ENCODE peak calls at places on chromosomes 11 and 22, in four cellular contexts. One of them, this sample, is unnamed.

GRCh38 chr11:18720811-18721575 is 5.0 kb downstream of the IGSF22 start:
- DNase-seq in K562: peak; percentile 52
- DNase-seq in WTC11: peak; percentile 96
- DNase-seq in HepG2: no peak
- DNase-seq in this sample: peak; percentile 85

GRCh38 chr11:12725863-12726666 is 51.8 kb downstream of the TEAD1 start:
- DNase-seq in K562: peak; percentile 63
- DNase-seq in WTC11: no peak
- DNase-seq in HepG2: no peak
- DNase-seq in this sample: no peak

GRCh38 chr11:104343578-104343977 is 179.6 kb upstream of the PDGFD start:
- DNase-seq in K562: no peak
- DNase-seq in WTC11: no peak
- DNase-seq in HepG2: no peak
- DNase-seq in this sample: no peak

GRCh38 chr22:36399473-36399780 is 11.7 kb upstream of the MYH9 start:
- DNase-seq in K562: no peak
- DNase-seq in WTC11: no peak
- DNase-seq in HepG2: no peak
- DNase-seq in this sample: no peak

GRCh38 chr22:20464096-20464614 is 26.5 kb upstream of the SCARF2 start:
- DNase-seq in K562: no peak
- DNase-seq in WTC11: no peak
- DNase-seq in HepG2: no peak
- DNase-seq in this sample: no peak

GRCh38 chr11:117837791-117838190 is 13.2 kb upstream of the FXYD2 start:
- DNase-seq in K562: no peak
- DNase-seq in WTC11: no peak
- DNase-seq in HepG2: no peak
- DNase-seq in this sample: no peak

GRCh38 chr11:9302448-9302847 is 11.9 kb downstream of the TMEM41B start:
- DNase-seq in K562: no peak
- DNase-seq in WTC11: no peak
- DNase-seq in HepG2: no peak
- DNase-seq in this sample: no peak

GRCh38 chr22:30565341-30565740 is 9.1 kb downstream of the GAL3ST1 start:
- DNase-seq in K562: no peak
- DNase-seq in WTC11: no peak
- DNase-seq in HepG2: no peak
- DNase-seq in this sample: no peak

GRCh38 chr22:20811171-20811570 is 37.3 kb downstream of the SERPIND1 start:
- DNase-seq in K562: no peak
- DNase-seq in WTC11: no peak
- DNase-seq in HepG2: no peak
- DNase-seq in this sample: no peak

GRCh38 chr11:46353706-46354105 is 6.4 kb downstream of the DGKZ start:
- DNase-seq in K562: no peak
- DNase-seq in WTC11: no peak
- DNase-seq in HepG2: no peak
- DNase-seq in this sample: no peak

GRCh38 chr11:76672431-76673163 is 2.0 kb upstream of the LRRC32 start:
- DNase-seq in K562: no peak
- DNase-seq in WTC11: no peak
- DNase-seq in HepG2: no peak
- DNase-seq in this sample: no peak

GRCh38 chr11:117978982-117979381 is 7.2 kb upstream of the IL10RA start:
- DNase-seq in K562: peak; percentile 23
- DNase-seq in WTC11: no peak
- DNase-seq in HepG2: no peak
- DNase-seq in this sample: no peak

GRCh38 chr11:119471329-119471728 is 48.4 kb upstream of the THY1 start:
- DNase-seq in K562: no peak
- DNase-seq in WTC11: no peak
- DNase-seq in HepG2: no peak
- DNase-seq in this sample: no peak

GRCh38 chr22:40434101-40434500 is 63.7 kb downstream of the SGSM3 start:
- DNase-seq in K562: no peak
- DNase-seq in WTC11: no peak
- DNase-seq in HepG2: no peak
- DNase-seq in this sample: no peak

GRCh38 chr22:31933406-31933805 is 10.9 kb upstream of the YWHAH start:
- DNase-seq in K562: no peak
- DNase-seq in WTC11: no peak
- DNase-seq in HepG2: no peak
- DNase-seq in this sample: no peak

GRCh38 chr11:121892863-121893262 is 223.2 kb downstream of the BLID start:
- DNase-seq in K562: no peak
- DNase-seq in WTC11: no peak
- DNase-seq in HepG2: no peak
- DNase-seq in this sample: no peak

GRCh38 chr11:74689666-74690065 is 41.6 kb downstream of the CHRDL2 start:
- DNase-seq in K562: no peak
- DNase-seq in WTC11: no peak
- DNase-seq in HepG2: peak; percentile 21
- DNase-seq in this sample: no peak

GRCh38 chr11:12052676-12053605 is 44.5 kb upstream of the DKK3 start:
- DNase-seq in K562: no peak
- DNase-seq in WTC11: peak; percentile 42
- DNase-seq in HepG2: no peak
- DNase-seq in this sample: no peak

GRCh38 chr11:14969922-14970323 is 2.2 kb downstream of the CALCA start:
- DNase-seq in K562: peak; percentile 38
- DNase-seq in WTC11: peak; percentile 94
- DNase-seq in HepG2: peak; percentile 28
- DNase-seq in this sample: peak; percentile 65

GRCh38 chr11:2781413-2782274 is 81.8 kb upstream of the KCNQ1OT1 start:
- DNase-seq in K562: peak; percentile 49
- DNase-seq in WTC11: peak; percentile 9
- DNase-seq in HepG2: no peak
- DNase-seq in this sample: no peak

GRCh38 chr22:47327241-47327640 is 564.8 kb downstream of the TBC1D22A start:
- DNase-seq in K562: no peak
- DNase-seq in WTC11: no peak
- DNase-seq in HepG2: no peak
- DNase-seq in this sample: no peak

GRCh38 chr11:102564110-102564509 is 33.6 kb upstream of the MMP7 start:
- DNase-seq in K562: peak; percentile 30
- DNase-seq in WTC11: no peak
- DNase-seq in HepG2: peak; percentile 27
- DNase-seq in this sample: no peak

GRCh38 chr11:66157182-66157864 is 87.3 kb downstream of the PACS1 start:
- DNase-seq in K562: peak; percentile 39
- DNase-seq in WTC11: no peak
- DNase-seq in HepG2: no peak
- DNase-seq in this sample: no peak

GRCh38 chr11:80533463-80533862 is 1092.6 kb upstream of the TENM4 start:
- DNase-seq in K562: no peak
- DNase-seq in WTC11: no peak
- DNase-seq in HepG2: no peak
- DNase-seq in this sample: no peak

GRCh38 chr11:121389651-121390050 is 62.5 kb upstream of the SORL1 start:
- DNase-seq in K562: no peak
- DNase-seq in WTC11: peak; percentile 26
- DNase-seq in HepG2: no peak
- DNase-seq in this sample: no peak

GRCh38 chr11:37264783-37265182 is 666.7 kb upstream of the RAG2 start:
- DNase-seq in K562: no peak
- DNase-seq in WTC11: no peak
- DNase-seq in HepG2: no peak
- DNase-seq in this sample: no peak

GRCh38 chr22:43237280-43237679 is 50.3 kb upstream of the TTLL12 start:
- DNase-seq in K562: no peak
- DNase-seq in WTC11: no peak
- DNase-seq in HepG2: no peak
- DNase-seq in this sample: no peak
- TF ChIP-seq ELF4 in K562: no peak
- TF ChIP-seq ELF4 in WTC11: no peak
- TF ChIP-seq ELF4 in HepG2: no peak
- TF ChIP-seq ELF4 in this sample: no peak

DNA sequence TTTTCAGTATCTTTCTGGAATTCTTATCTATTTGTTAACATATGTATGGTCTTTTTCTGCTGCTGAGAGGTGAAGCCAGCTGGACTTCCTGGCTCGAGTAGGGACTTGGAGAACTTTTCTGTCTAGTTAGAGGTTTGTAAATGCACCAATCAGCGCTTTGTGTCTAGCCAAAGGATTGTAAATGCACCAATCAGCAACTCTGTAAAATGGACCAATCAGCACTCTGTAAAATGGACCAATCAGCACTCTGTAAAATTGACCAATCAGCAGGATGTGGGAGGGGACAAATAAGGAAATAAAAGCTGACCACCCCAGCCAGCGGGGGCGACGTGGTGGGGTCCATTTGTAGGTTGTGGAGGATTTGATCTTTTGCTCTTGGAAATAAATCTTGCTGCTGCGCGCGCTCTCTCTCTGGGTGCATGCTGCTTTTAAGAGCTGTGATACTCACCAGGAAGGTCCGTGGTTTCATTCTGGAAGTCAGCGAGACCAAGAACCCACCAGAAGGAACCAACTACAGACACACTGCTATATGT is 202.9 kb downstream of the MIAT start:
- DNase-seq in K562: no peak
- DNase-seq in WTC11: no peak
- DNase-seq in HepG2: no peak
- DNase-seq in this sample: no peak
- TF ChIP-seq ELF4 in K562: no peak
- TF ChIP-seq ELF4 in WTC11: no peak
- TF ChIP-seq ELF4 in HepG2: no peak
- TF ChIP-seq ELF4 in this sample: no peak

GRCh38 chr22:49769691-49770315 is 57.9 kb downstream of the BRD1 start:
- DNase-seq in K562: no peak
- DNase-seq in WTC11: no peak
- DNase-seq in HepG2: no peak
- DNase-seq in this sample: no peak

GRCh38 chr22:49772692-49773091 is 55.0 kb downstream of the BRD1 start:
- DNase-seq in K562: no peak
- DNase-seq in WTC11: no peak
- DNase-seq in HepG2: no peak
- DNase-seq in this sample: no peak

GRCh38 chr22:49768961-49769690 is 58.5 kb downstream of the BRD1 start:
- DNase-seq in K562: no peak
- DNase-seq in WTC11: peak; percentile 10
- DNase-seq in HepG2: no peak
- DNase-seq in this sample: no peak

GRCh38 chr22:49771266-49772065 is 56.2 kb downstream of the BRD1 start:
- DNase-seq in K562: no peak
- DNase-seq in WTC11: peak; percentile 40
- DNase-seq in HepG2: no peak
- DNase-seq in this sample: no peak

DNA sequence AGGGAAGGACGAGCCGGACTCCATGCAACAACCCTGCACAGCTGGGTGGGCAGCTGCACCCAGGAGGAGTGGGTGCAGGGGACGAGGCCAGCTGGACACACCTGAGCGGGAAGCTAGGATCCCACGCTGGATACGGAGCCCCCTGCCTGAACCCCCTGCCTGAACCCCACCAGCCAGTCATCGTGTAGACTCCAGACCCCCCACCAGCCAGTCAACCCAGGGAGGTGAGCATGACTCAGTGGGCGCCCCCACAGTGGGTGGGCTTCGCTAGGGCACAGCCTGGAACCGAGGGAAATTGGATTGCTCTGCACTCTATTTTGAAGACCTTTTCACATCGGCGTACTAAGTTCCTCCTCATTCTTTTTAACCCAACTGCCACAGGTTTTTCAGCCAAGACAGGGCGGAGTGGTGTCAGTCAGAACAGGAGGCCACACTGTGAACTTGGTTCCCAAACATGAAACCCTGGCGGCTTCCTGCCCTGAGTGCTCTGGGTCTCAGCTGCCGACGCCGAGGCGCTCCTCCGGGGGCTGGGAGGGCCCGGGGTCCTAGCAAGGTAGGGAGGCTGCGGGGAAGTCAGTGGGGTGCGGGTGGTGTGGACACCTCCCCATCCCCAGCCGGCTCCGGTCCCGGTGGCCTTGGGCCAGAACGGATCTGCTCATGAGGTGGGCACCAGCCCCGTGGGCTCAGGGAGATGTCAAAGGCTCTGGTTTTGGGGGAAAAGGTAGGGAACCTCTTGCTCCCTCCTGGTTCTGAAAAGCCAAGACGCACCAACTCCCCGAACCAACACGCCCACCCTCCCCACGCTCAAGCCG is 57.0 kb downstream of the BRD1 start:
- DNase-seq in K562: no peak
- DNase-seq in WTC11: no peak
- DNase-seq in HepG2: no peak
- DNase-seq in this sample: no peak
- TF ChIP-seq ELF4 in K562: no peak
- TF ChIP-seq ELF4 in WTC11: no peak
- TF ChIP-seq ELF4 in HepG2: no peak
- TF ChIP-seq ELF4 in this sample: no peak

GRCh38 chr11:44601471-44602370 is 36.3 kb downstream of the CD82 start:
- DNase-seq in K562: no peak
- DNase-seq in WTC11: no peak
- DNase-seq in HepG2: no peak
- DNase-seq in this sample: no peak
- TF ChIP-seq ELF4 in K562: no peak
- TF ChIP-seq ELF4 in WTC11: no peak
- TF ChIP-seq ELF4 in HepG2: no peak
- TF ChIP-seq ELF4 in this sample: no peak

DNA sequence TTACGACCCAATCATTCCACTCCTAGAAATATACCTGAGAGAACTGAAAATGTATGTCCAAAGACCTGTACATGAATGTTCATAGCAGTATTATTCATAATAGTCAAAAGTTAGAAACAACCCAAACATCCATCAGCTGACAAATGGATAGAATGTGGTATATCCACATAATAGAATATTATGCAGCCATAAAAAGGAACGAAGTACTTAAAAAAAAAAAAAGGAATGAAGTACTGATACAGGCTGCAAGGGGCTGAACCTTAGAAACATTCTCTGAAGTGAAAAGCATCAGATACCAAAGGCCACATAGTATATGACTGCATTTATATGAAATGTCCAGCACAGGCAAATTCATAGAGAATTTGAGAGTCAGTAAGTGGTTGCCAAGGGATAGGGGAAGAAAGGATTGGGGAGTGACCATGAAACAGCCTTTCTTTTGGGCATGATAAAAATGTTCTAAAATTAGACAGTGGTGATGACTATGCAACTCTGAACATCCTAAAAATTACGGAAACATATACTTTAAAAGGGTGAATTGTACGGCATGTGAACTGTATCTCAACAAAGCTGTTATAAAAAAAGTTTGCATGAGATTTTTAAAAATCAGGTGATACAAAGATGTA is 1.8 kb downstream of the TPST2 start:
- DNase-seq in K562: no peak
- DNase-seq in WTC11: no peak
- DNase-seq in HepG2: no peak
- DNase-seq in this sample: no peak
- TF ChIP-seq ELF4 in K562: no peak
- TF ChIP-seq ELF4 in WTC11: no peak
- TF ChIP-seq ELF4 in HepG2: no peak
- TF ChIP-seq ELF4 in this sample: no peak

DNA sequence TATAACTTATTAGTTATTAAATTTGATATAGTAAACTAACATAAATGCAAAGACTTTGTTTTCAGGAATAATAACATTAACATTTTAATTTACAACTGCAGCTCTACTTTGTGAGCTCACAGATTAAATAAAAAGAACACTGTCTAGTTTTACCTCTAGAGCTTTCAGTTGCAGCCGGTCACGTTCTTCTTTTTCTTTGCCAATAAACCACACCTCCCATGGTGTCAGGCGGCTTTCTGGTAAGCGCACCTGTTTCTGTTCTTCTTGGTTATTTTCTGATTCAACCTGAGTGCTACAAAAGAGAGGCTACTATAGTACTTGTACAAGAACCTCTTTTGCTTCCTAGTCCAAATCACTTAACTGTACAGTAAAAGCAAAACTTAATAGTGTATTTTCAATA is 5.8 kb downstream of the CCDC34 start:
- DNase-seq in K562: no peak
- DNase-seq in WTC11: no peak
- DNase-seq in HepG2: no peak
- DNase-seq in this sample: no peak
- TF ChIP-seq ELF4 in K562: no peak
- TF ChIP-seq ELF4 in WTC11: no peak
- TF ChIP-seq ELF4 in HepG2: no peak
- TF ChIP-seq ELF4 in this sample: no peak

This sample was measured in HEK293T.